ENCODE peak calls at places on chromosome 9, in four cellular contexts. C is A673, F is K562, Q is lower lobe of right lung. Y is an unnamed sample.

GRCh38 chr9:124790301-124790700 is 13.4 kb downstream of the OLFML2A start:
- DNase-seq in C (no peak), F (no peak), Q (no peak), Y (no peak)

GRCh38 chr9:128192601-128193371 is 1.4 kb upstream of the CIZ1 start:
- DNase-seq in C (peak; percentile 87), F (peak; percentile 96), Q (peak; percentile 87), Y (no peak)

GRCh38 chr9:136312436-136312835 is 8.5 kb upstream of the CCDC187 start:
- DNase-seq in C (peak; percentile 36), F (peak; percentile 60), Q (no peak), Y (no peak)

GRCh38 chr9:107215381-107215780 is 67.7 kb upstream of the RAD23B start:
- DNase-seq in C (no peak), F (no peak), Q (no peak), Y (no peak)

GRCh38 chr9:35350212-35350611 is 139.7 kb upstream of the RUSC2 start:
- DNase-seq in C (no peak), F (no peak), Q (no peak), Y (no peak)

GRCh38 chr9:68747043-68747533 is 42.0 kb downstream of the PIP5K1B start:
- DNase-seq in C (no peak), F (peak; percentile 87), Q (no peak), Y (no peak)

GRCh38 chr9:22117511-22118388 is 108.6 kb upstream of the CDKN2B start:
- DNase-seq in C (no peak), F (no peak), Q (peak; percentile 51), Y (no peak)

GRCh38 chr9:35774907-35775635 is 16.3 kb upstream of the NPR2 start:
- DNase-seq in C (no peak), F (peak; percentile 29), Q (no peak), Y (peak; percentile 35)

GRCh38 chr9:36126016-36126786 is 10.3 kb upstream of the GLIPR2 start:
- DNase-seq in C (no peak), F (no peak), Q (no peak), Y (no peak)

GRCh38 chr9:132243156-132244074 is 81.6 kb downstream of the NTNG2 start:
- DNase-seq in C (no peak), F (no peak), Q (peak; percentile 45), Y (no peak)

GRCh38 chr9:14942037-14942436 is 31.8 kb upstream of the FREM1 start:
- DNase-seq in C (no peak), F (no peak), Q (no peak), Y (no peak)

GRCh38 chr9:86201474-86202337 is 57.8 kb downstream of the C9orf153 start:
- DNase-seq in C (no peak), F (no peak), Q (no peak), Y (no peak)

GRCh38 chr9:78236511-78236950 is 656 bp downstream of the CEP78 start:
- DNase-seq in C (no peak), F (no peak), Q (no peak), Y (no peak)

DNA sequence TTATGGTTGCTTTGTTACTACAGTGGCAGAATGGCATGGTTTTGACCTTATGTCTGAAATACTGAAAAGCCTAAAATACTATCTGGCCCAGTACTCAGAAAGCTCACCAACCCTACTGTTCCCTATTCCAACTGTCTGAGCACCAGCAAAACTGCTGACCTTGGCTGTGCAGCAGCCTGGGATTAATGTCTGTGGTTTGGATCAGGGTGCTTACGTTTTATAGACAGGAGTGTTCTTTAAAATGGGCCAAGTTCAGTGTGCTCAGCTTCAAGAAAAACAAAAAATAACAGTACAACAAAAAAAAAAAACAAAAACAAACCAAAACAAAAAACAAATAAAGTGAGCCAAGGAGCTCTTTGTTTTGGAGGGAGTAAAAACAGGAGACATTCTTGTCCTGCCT is 36.4 kb downstream of the SLC28A3 start:
- DNase-seq in C (no peak), F (no peak), Q (no peak), Y (no peak)
- H3K4me3 ChIP-seq in C (no peak overlapping the region), F (no peak overlapping the region), Q (no peak overlapping the region), Y (no peak overlapping the region)

DNA sequence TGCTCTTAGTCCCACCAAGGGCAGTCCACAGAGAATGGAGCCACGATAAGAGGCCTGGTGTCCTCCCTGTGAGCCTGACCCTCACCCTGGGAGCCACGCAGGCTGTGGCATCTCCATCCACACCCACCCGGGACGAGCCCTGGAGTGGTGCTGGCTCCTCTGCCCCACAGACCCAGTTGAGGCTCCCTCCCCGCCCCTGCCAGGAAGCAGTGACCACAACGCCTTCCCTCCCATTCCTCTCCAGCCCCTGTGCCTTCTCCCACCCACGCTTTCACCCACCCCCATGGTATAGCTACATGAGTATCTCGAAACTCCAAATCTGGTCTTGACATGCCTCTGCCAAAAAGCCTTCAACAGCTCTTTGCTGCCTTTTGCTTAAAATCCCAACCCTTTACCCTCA is 57.9 kb downstream of the SEMA4D start:
- DNase-seq in C (no peak), F (no peak), Q (no peak), Y (no peak)
- H3K9me3 ChIP-seq in C (no peaks in the 10 kb centered on the region), F (no peaks in the 10 kb centered on the region), Q (no peaks in the 10 kb centered on the region), Y (no peaks in the 10 kb centered on the region)

GRCh38 chr9:95516736-95517558 is at the start of gene PTCH1:
- DNase-seq in C (peak; percentile 78), F (peak; percentile 78), Q (peak; percentile 58), Y (no peak)

GRCh38 chr9:95515272-95516113 is 1.3 kb downstream of the PTCH1 start:
- DNase-seq in C (peak; percentile 57), F (peak; percentile 54), Q (no peak), Y (peak; percentile 28)

GRCh38 chr9:95516221-95516735 is 493 bp downstream of the PTCH1 start:
- DNase-seq in C (no peak), F (peak; percentile 34), Q (no peak), Y (no peak)

GRCh38 chr9:95518026-95518425 is 1.3 kb upstream of the PTCH1 start:
- DNase-seq in C (no peak), F (no peak), Q (no peak), Y (no peak)

DNA sequence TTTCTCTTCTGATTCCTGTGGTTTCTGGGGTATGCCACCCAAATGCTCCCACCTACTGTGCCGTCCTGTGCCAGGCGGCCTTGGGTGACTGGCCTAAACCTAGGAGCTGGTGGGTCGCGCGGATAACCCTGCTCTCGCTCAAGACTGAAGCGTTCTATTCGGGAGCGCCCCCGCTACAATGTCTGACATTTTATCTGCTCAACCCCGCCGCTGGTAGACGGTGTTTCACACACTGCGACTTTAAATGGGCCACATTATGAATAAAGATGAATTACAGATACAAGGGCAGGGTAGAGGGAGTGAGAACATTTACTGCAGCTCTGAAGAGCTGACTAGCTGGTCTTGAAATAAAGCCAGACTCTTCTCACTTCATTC is 775 bp upstream of the PTCH1 start:
- DNase-seq in C (no peak), F (no peak), Q (no peak), Y (no peak)
- H3K27me3 ChIP-seq in C (no peaks in the 10 kb centered on the region), F (peaks cover 4% of the 10 kb centered on the region), Q (peaks cover 18% of the 10 kb centered on the region), Y (no peaks in the 10 kb centered on the region)

DNA sequence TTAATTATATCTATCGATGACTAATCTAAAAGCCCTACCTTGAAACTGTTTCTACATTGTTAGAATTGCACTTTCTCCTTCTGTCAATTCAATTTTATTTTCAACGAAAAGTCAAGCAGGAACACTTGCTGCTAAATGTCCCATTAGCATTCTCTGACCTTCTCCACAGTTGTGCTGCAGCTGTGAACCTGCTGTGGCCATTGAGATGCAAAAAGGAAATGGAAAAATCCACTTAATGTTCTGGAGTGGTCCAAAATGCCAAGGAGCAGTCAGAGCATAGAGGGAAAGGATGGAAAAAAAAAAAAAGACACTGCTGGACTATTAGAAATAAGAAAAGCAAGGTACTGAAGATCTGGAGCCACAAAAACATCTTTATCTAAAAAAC is 78.6 kb downstream of the OR2K2 start:
- DNase-seq in C (no peak), F (no peak), Q (no peak), Y (no peak)
- H3K4me3 ChIP-seq in C (no peak overlapping the region), F (no peak overlapping the region), Q (no peak overlapping the region), Y (no peak overlapping the region)

GRCh38 chr9:125974705-125975104 is 227.5 kb downstream of the PBX3 start:
- DNase-seq in C (no peak), F (no peak), Q (no peak), Y (no peak)
- H3K9me3 ChIP-seq in C (peaks cover 5% of the 10 kb centered on the region), F (no peaks in the 10 kb centered on the region), Q (peaks cover 4% of the 10 kb centered on the region), Y (peaks cover 5% of the 10 kb centered on the region)

DNA sequence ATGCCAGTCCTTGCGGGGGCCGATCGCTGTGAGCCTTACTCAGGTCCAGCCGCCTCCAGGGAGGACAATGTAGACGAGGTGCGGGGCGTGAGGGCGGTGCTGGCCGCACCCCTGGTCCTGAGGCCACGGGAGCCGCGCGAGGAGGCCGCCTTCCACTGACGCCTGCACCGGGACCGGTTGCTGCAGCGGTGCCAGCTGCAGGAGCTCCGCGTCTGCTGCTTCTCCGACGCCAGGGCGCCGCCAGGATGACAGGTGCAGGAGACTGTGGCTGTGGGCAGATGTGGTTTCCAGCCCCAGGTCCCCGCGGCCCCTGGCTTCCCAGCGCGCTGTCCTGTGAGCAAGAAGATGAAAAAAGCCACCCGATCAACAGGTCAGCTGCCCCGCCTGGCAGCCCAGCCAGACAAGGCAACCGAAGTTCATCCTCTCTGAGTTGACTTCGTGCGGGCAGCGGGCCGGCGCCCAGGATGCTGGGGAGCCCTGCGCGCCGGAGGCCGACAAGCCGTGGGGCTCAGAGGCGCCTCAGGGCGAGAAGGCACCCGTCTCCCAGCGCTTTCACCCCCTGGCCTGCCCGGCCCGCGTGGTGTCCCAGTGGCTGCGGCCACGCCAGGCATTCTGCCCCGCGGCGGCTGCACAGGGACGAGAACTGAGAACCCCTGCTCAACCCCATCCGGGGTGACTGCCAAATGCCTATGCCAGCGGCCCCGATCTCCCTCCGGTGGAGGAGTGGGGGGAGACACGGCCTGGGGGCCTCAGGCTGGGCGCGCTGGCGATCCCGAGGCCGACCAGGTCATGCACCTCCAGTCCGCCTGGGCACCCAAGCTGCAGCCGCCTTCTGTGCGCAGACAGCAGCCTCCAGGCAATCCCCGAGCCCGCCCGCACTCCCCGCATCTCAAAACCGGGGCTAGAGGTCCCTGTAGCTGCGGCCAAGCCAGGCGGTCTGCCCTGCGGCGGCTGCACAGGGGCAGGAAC is 43.4 kb upstream of the BICD2 start:
- DNase-seq in C (no peak), F (no peak), Q (no peak), Y (no peak)
- H3K27me3 ChIP-seq in C (peaks cover 89% of the 10 kb centered on the region), F (peaks cover 52% of the 10 kb centered on the region), Q (peaks cover 91% of the 10 kb centered on the region), Y (no peaks in the 10 kb centered on the region)

GRCh38 chr9:12861035-12861434 is 86.2 kb downstream of the LURAP1L start:
- DNase-seq in C (no peak), F (no peak), Q (no peak), Y (no peak)

GRCh38 chr9:12856608-12857007 is 81.8 kb downstream of the LURAP1L start:
- DNase-seq in C (no peak), F (no peak), Q (no peak), Y (no peak)

GRCh38 chr9:12862596-12862995 is 87.8 kb downstream of the LURAP1L start:
- DNase-seq in C (no peak), F (no peak), Q (no peak), Y (no peak)

GRCh38 chr9:12863624-12864023 is 88.8 kb downstream of the LURAP1L start:
- DNase-seq in C (no peak), F (no peak), Q (no peak), Y (no peak)

GRCh38 chr9:12859704-12860251 is 85.0 kb downstream of the LURAP1L start:
- DNase-seq in C (peak; percentile 17), F (no peak), Q (no peak), Y (peak; percentile 10)
- H3K4me3 ChIP-seq in C (no peak overlapping the region), F (no peak overlapping the region), Q (no peak overlapping the region), Y (no peak overlapping the region)

GRCh38 chr9:96751815-96752214 is 26.1 kb downstream of the ZNF510 start:
- DNase-seq in C (no peak), F (no peak), Q (no peak), Y (no peak)
- H3K9me3 ChIP-seq in C (peaks cover 54% of the 10 kb centered on the region), F (peaks cover 6% of the 10 kb centered on the region), Q (peaks cover 100% of the 10 kb centered on the region), Y (no peaks in the 10 kb centered on the region)

DNA sequence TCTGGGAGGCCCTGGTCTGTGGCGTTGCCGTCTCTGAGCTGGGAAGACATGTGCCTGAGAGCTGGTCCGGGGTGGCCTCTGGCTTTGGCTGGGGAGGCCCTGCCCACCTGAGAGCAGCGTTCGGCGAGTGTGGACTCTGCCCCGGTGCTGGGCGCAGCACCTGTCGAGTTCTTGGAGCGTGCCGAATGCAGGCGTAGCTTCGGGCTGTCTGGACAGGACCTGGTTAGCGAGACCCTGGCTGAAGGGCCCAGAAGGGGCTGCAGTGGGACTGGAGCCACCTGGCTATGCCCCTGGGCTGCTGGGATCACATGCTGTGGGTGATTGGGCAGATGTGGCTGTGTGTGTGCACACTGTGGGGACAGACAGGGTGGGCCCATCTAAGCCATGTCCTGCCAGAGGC is 56.5 kb downstream of the RXRA start:
- DNase-seq in C (no peak), F (no peak), Q (no peak), Y (no peak)
- H3K27me3 ChIP-seq in C (no peaks in the 10 kb centered on the region), F (no peaks in the 10 kb centered on the region), Q (no peaks in the 10 kb centered on the region), Y (no peaks in the 10 kb centered on the region)